ENCODE peak calls at places on chromosomes 2 and 18, in four cellular contexts. N, T, H and D are unnamed samples.

GRCh38 chr18:67805261-67805660 is 288.7 kb upstream of the DSEL start:
- DNase-seq in N (no peak), T (no peak), H (no peak), D (no peak)

GRCh38 chr2:146981921-146982320 is 862.9 kb upstream of the ACVR2A start:
- DNase-seq in H (no peak), N (no peak), T (no peak), D (peak)

GRCh38 chr2:206095925-206096324 is 10.0 kb upstream of the INO80D start:
- DNase-seq in T (no peak), N (no peak), H (no peak), D (peak)

GRCh38 chr2:242029422-242030225 is 160.1 kb downstream of the RTP5 start:
- DNase-seq in H (no peak), N (no peak), T (no peak), D (no peak)

GRCh38 chr2:106579750-106580197 is 92.6 kb downstream of the CD8B2 start:
- DNase-seq in N (no peak), T (no peak), H (no peak), D (no peak)

GRCh38 chr18:45997689-45998088 is 30.6 kb upstream of the EPG5 start:
- DNase-seq in T (no peak), H (no peak), N (no peak), D (no peak)

GRCh38 chr2:233061007-233061590 is 957 bp downstream of the INPP5D start:
- DNase-seq in T (no peak), H (no peak), N (no peak), D (no peak)

GRCh38 chr2:38876407-38876806 is 631 bp downstream of the MORN2 start:
- DNase-seq in T (peak), H (no peak), N (no peak), D (no peak)

GRCh38 chr2:42809876-42810125 is 17.4 kb upstream of the HAAO start:
- DNase-seq in N (peak), T (peak), H (peak), D (peak)

GRCh38 chr2:28164280-28164801 is 228.3 kb upstream of the FOSL2 start:
- DNase-seq in H (no peak), T (no peak), N (no peak), D (peak)

GRCh38 chr2:62871506-62871905 is 166.0 kb downstream of the EHBP1 start:
- DNase-seq in N (peak), H (no peak), T (no peak), D (no peak)

GRCh38 chr2:172380436-172381274 is 46.7 kb upstream of the ITGA6 start:
- DNase-seq in T (no peak), H (no peak), N (peak), D (no peak)

GRCh38 chr2:152348388-152348787 is 13.4 kb downstream of the FMNL2 start:
- DNase-seq in T (peak), N (no peak), H (no peak), D (peak)

GRCh38 chr2:66439291-66440010 is 4.5 kb downstream of the MEIS1 start:
- DNase-seq in N (no peak), H (no peak), T (no peak), D (no peak)

GRCh38 chr18:49238433-49239042 is 221.9 kb downstream of the DYM start:
- DNase-seq in H (no peak), T (no peak), N (peak), D (peak)

GRCh38 chr18:23250893-23251656 is 115.8 kb downstream of the CABLES1 start:
- DNase-seq in H (no peak), N (no peak), T (no peak), D (no peak)

GRCh38 chr18:73980289-73980979 is 167.2 kb downstream of the FBXO15 start:
- DNase-seq in N (peak), H (no peak), T (peak), D (peak)

GRCh38 chr2:118845005-118845842 is 2.2 kb downstream of the EN1 start:
- DNase-seq in N (no peak), H (peak), T (no peak), D (no peak)

GRCh38 chr2:127160676-127161075 is 53.7 kb upstream of the BIN1 start:
- DNase-seq in T (no peak), H (no peak), N (no peak), D (no peak)

GRCh38 chr2:188668017-188668663 is 306.0 kb upstream of the COL3A1 start:
- DNase-seq in H (no peak), T (no peak), N (no peak), D (peak)

GRCh38 chr2:238908960-238909951 is 61.4 kb downstream of the TWIST2 start:
- DNase-seq in H (no peak), T (no peak), N (no peak), D (peak)

GRCh38 chr2:140893685-140894084 is 1237.1 kb downstream of the LRP1B start:
- DNase-seq in N (no peak), H (no peak), T (peak), D (peak)

GRCh38 chr2:29235411-29235810 is 120.2 kb downstream of the CLIP4 start:
- DNase-seq in H (no peak), N (no peak), T (no peak), D (no peak)

GRCh38 chr2:95024960-95025405 is 525 bp upstream of the MAL start:
- DNase-seq in H (no peak), T (no peak), N (no peak), D (no peak)

GRCh38 chr18:3455938-3456685 is 6.1 kb downstream of the TGIF1 start:
- DNase-seq in H (no peak), N (peak), T (no peak), D (peak)

GRCh38 chr18:74013955-74014354 is 133.7 kb downstream of the FBXO15 start:
- DNase-seq in T (no peak), N (no peak), H (no peak), D (peak)

GRCh38 chr2:15730545-15731212 is 139.0 kb downstream of the DDX1 start:
- DNase-seq in N (peak), T (peak), H (peak), D (peak)

GRCh38 chr2:27727257-27727656 is 44.3 kb upstream of the MRPL33 start:
- DNase-seq in H (no peak), N (no peak), T (no peak), D (no peak)

GRCh38 chr2:182186132-182186735 is 200.6 kb downstream of the PPP1R1C start:
- DNase-seq in T (peak), H (peak), N (peak), D (peak)

GRCh38 chr18:62881509-62882016 is 166.2 kb downstream of the PHLPP1 start:
- DNase-seq in T (peak), N (no peak), H (no peak), D (peak)

GRCh38 chr2:46239847-46240181 is 57.4 kb upstream of the EPAS1 start:
- DNase-seq in H (no peak), T (no peak), N (no peak), D (no peak)

GRCh38 chr2:222320441-222321395 is 21.9 kb upstream of the PAX3 start:
- DNase-seq in H (no peak), T (no peak), N (no peak), D (no peak)

GRCh38 chr18:10560457-10561045 is 34.7 kb downstream of the NAPG start:
- DNase-seq in H (peak), N (peak), T (peak), D (peak)

GRCh38 chr2:3266727-3267548 is 110.7 kb downstream of the EIPR1 start:
- DNase-seq in H (no peak), N (no peak), T (no peak), D (no peak)

GRCh38 chr18:62523631-62524442 is 1.0 kb downstream of the ZCCHC2 start:
- DNase-seq in N (no peak), T (peak), H (peak), D (peak)

GRCh38 chr18:75797046-75797445 is 369.5 kb upstream of the SMIM21 start:
- DNase-seq in H (no peak), N (no peak), T (no peak), D (no peak)
- TF ChIP-seq MAZ in H (no peak), N (no peak), T (no peak), D (no peak)

GRCh38 chr2:74502720-74503505 is 3.5 kb upstream of the LBX2 start:
- DNase-seq in T (peak), H (peak), N (peak), D (peak)
- TF ChIP-seq MAZ in T (no peak), H (no peak), N (no peak), D (no peak)

GRCh38 chr2:54958717-54959371 is 91.4 kb downstream of the RTN4 start:
- DNase-seq in N (no peak), T (no peak), H (no peak), D (no peak)
- TF ChIP-seq MAZ in N (no peak), T (no peak), H (no peak), D (no peak)

DNA sequence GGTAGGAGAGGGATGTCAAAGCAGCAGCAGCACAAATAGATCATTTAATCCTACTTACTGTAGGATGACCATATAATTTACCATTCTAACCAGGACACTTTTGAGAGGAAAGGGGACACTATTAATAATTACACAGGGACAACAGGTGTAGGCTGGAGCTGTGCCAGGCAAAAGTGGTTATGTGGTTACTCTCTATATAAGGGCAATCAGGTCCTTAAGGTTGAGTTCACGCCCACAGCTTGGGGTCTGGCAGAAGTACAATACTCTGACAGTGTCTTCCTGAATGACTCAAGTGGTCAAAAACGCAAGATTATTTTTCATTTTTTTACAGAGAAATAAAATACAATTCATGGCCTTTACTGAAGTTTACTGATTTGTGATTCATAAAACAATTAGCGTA is 2.8 kb downstream of the PREPL start:
- DNase-seq in N (no peak), T (no peak), H (no peak), D (peak)
- TF ChIP-seq MAZ in N (no peak), T (no peak), H (no peak), D (no peak)

DNA sequence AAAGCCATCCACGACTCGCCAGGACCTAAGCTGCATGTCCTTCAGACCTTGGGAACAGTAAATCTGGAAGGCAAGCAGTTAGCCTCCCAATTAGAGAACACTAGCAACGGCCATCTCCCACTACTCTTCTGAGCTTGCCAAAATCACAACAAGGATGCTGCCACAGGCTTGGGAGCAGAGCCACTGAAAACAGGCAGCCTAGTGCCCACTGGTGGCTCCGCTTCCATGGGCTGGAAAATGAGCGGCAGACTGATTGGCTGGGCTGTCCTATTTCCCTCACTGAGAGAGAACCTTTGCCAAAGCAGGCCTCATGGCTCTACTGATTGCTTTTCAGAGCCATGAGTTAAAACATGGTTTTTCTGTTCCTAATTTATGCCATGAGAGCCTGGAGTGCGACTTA is 153.0 kb upstream of the NT5C1B start:
- DNase-seq in T (no peak), N (no peak), H (no peak), D (no peak)
- TF ChIP-seq MAZ in T (no peak), N (no peak), H (no peak), D (no peak)

GRCh38 chr2:24124003-24124585 is 825 bp downstream of the FAM228B start:
- DNase-seq in N (no peak), T (no peak), H (no peak), D (peak)
- TF ChIP-seq MAZ in N (no peak), T (no peak), H (no peak), D (no peak)

GRCh38 chr18:40534748-40535147 is 1420.3 kb upstream of the PIK3C3 start:
- DNase-seq in T (no peak), N (no peak), H (no peak), D (peak)
- TF ChIP-seq MAZ in T (no peak), N (no peak), H (no peak), D (no peak)

DNA sequence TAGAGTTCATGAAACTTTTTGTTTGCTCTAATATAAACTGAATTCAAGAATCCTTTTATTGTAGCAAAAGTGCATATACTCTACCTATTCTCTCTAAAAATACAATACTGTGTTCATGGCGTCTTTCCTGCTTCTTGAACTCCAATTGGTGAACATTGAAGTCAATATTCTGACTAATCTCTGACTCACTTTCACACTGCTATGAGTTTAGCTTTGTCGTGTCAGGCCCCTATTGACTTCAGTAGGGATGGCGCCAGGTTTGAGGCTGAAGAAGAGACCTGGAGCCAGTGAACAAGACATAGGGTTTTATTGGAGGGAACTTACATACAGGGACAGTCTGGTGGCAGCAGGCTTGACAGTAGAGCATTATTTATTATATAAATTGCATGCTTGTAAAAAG is 140.8 kb downstream of the CERS6 start:
- DNase-seq in N (no peak), H (no peak), T (no peak), D (peak)
- TF ChIP-seq MAZ in N (no peak), H (no peak), T (no peak), D (no peak)

GRCh38 chr2:229888031-229888430 is 33.8 kb downstream of the TRIP12 start:
- DNase-seq in T (no peak), H (no peak), N (no peak), D (no peak)
- TF ChIP-seq MAZ in T (no peak), H (no peak), N (no peak), D (no peak)